ENCODE peak calls at places on chromosome 16, in five cellular contexts. One of them, this sample, is unnamed.
A peak's percentile ranks its signal among the peaks of the same experiment; 100 is the strongest.

GRCh38 chr16:57818377-57819055 is 16.2 kb upstream of the KIFC3 start:
- DNase-seq in fibroblast of lung: no peak
- DNase-seq in left ventricle myocardium inferior: no peak
- DNase-seq in cardiac fibroblast: no peak
- DNase-seq in nephron progenitor cell: no peak
- DNase-seq in this sample: no peak

GRCh38 chr16:24051125-24051524 is 205.0 kb upstream of the CACNG3 start:
- DNase-seq in fibroblast of lung: no peak
- DNase-seq in left ventricle myocardium inferior: no peak
- DNase-seq in cardiac fibroblast: no peak
- DNase-seq in nephron progenitor cell: no peak
- DNase-seq in this sample: no peak

GRCh38 chr16:3068486-3068885 is 3.0 kb downstream of the IL32 start:
- DNase-seq in fibroblast of lung: no peak
- DNase-seq in left ventricle myocardium inferior: no peak
- DNase-seq in cardiac fibroblast: no peak
- DNase-seq in nephron progenitor cell: no peak
- DNase-seq in this sample: no peak

GRCh38 chr16:11078812-11079459 is 134.6 kb downstream of the CLEC16A start:
- DNase-seq in fibroblast of lung: peak; percentile 92
- DNase-seq in left ventricle myocardium inferior: no peak
- DNase-seq in cardiac fibroblast: peak; percentile 64
- DNase-seq in nephron progenitor cell: no peak
- DNase-seq in this sample: no peak

GRCh38 chr16:2082983-2083364 is 35.2 kb downstream of the TSC2 start:
- DNase-seq in fibroblast of lung: no peak
- DNase-seq in left ventricle myocardium inferior: no peak
- DNase-seq in cardiac fibroblast: no peak
- DNase-seq in nephron progenitor cell: no peak
- DNase-seq in this sample: no peak

GRCh38 chr16:66660422-66661209 is 35.9 kb downstream of the CMTM4 start:
- DNase-seq in fibroblast of lung: peak; percentile 91
- DNase-seq in left ventricle myocardium inferior: peak; percentile 60
- DNase-seq in cardiac fibroblast: peak; percentile 90
- DNase-seq in nephron progenitor cell: peak; percentile 62
- DNase-seq in this sample: peak; percentile 79

GRCh38 chr16:66935319-66936011 is at the start of gene CES2:
- DNase-seq in fibroblast of lung: peak; percentile 46
- DNase-seq in left ventricle myocardium inferior: peak; percentile 55
- DNase-seq in cardiac fibroblast: peak; percentile 40
- DNase-seq in nephron progenitor cell: peak; percentile 51
- DNase-seq in this sample: peak; percentile 79

GRCh38 chr16:714079-714478 is 839 bp upstream of the METRN start:
- DNase-seq in fibroblast of lung: no peak
- DNase-seq in left ventricle myocardium inferior: no peak
- DNase-seq in cardiac fibroblast: no peak
- DNase-seq in nephron progenitor cell: no peak
- DNase-seq in this sample: no peak

GRCh38 chr16:87185313-87185712 is 131.9 kb downstream of the C16orf95 start:
- DNase-seq in fibroblast of lung: no peak
- DNase-seq in left ventricle myocardium inferior: no peak
- DNase-seq in cardiac fibroblast: no peak
- DNase-seq in nephron progenitor cell: no peak
- DNase-seq in this sample: no peak
- TF ChIP-seq CTCF in fibroblast of lung: peak; percentile 28
- TF ChIP-seq CTCF in left ventricle myocardium inferior: no peak
- TF ChIP-seq CTCF in cardiac fibroblast: no peak
- TF ChIP-seq CTCF in nephron progenitor cell: no peak
- TF ChIP-seq CTCF in this sample: no peak

DNA sequence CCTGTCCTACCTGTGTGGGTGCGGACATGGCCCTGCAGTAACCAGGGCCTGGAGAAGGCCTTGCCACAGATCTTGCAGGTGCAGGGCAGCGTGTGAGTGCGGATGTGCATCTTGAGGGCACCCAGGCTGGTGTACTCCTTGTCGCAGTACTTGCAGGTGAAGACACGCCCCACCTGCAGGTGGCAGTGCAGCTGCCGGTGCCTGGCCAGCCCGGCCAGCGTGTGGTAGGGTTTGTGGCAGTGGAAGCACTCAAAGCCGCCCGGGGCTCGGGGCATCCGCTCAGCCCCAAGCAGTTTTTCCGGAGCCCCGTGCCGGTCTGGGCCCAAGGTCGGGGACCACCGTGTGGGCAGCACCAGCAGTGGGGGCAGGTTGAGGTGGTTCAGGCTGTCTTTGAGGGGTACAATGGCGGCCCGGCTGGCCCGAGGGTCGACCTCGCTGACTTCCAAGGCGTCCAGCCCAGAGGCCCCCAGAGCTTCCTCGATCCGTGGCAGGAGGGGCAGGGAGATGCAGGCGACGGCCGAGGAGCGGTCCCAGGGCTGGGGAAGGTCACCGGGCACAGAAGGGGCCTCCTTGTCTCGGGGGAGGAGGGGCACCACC is 5.1 kb downstream of the SNAI3 start:
- DNase-seq in fibroblast of lung: no peak
- DNase-seq in left ventricle myocardium inferior: no peak
- DNase-seq in cardiac fibroblast: no peak
- DNase-seq in nephron progenitor cell: no peak
- DNase-seq in this sample: peak; percentile 70
- TF ChIP-seq CTCF in fibroblast of lung: no peak
- TF ChIP-seq CTCF in left ventricle myocardium inferior: peak; percentile 16
- TF ChIP-seq CTCF in cardiac fibroblast: peak; percentile 20
- TF ChIP-seq CTCF in nephron progenitor cell: peak; percentile 17
- TF ChIP-seq CTCF in this sample: peak; percentile 46

DNA sequence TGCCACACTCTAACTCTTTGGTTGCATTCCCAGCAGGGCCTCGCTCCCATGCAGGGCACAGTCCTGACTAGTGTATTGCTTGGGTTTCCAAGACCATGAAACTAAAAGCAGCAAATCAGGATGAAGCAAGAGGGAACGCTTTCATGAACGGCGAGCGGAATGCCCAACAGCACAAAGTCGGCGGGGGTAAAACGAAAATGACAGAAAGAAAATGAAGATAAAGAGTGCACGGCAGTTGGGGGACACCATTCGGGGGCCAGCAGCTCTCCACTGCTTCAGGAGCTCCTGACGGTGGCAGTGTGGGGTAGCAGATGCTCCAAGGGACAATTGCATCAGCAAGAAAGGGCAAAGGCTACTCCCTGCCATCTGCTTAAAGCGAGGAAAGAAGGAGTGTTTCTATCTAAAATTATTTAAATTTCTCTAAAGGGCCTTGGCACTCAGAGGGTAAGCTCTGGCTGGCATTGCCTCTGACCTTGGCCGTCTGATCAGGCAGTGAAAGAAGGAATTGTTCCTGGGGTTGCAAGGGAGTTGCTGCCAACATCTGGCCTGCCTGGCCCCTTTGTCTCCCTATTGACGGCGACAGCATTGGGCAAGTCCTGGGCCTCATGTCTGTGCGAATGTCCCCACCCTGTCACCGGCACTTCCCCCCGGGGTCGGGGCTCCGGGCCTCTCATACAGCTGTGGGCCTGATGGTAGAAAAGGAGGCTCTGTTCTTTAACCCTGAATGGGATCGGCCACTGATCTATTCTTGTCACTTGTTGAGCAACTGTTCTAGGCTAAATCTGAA is 138.2 kb downstream of the CMIP start:
- DNase-seq in fibroblast of lung: no peak
- DNase-seq in left ventricle myocardium inferior: no peak
- DNase-seq in cardiac fibroblast: no peak
- DNase-seq in nephron progenitor cell: no peak
- DNase-seq in this sample: peak; percentile 27
- TF ChIP-seq CTCF in fibroblast of lung: peak; percentile 29
- TF ChIP-seq CTCF in left ventricle myocardium inferior: peak; percentile 43
- TF ChIP-seq CTCF in cardiac fibroblast: no peak
- TF ChIP-seq CTCF in nephron progenitor cell: no peak
- TF ChIP-seq CTCF in this sample: no peak

GRCh38 chr16:82016268-82016667 is 5.0 kb upstream of the SDR42E1 start:
- DNase-seq in fibroblast of lung: peak; percentile 60
- DNase-seq in left ventricle myocardium inferior: no peak
- DNase-seq in cardiac fibroblast: peak; percentile 57
- DNase-seq in nephron progenitor cell: no peak
- DNase-seq in this sample: no peak
- TF ChIP-seq CTCF in fibroblast of lung: peak; percentile 22
- TF ChIP-seq CTCF in left ventricle myocardium inferior: peak; percentile 46
- TF ChIP-seq CTCF in cardiac fibroblast: peak; percentile 47
- TF ChIP-seq CTCF in nephron progenitor cell: no peak
- TF ChIP-seq CTCF in this sample: no peak

This sample was measured in psoas muscle.